ENCODE peak calls at places on chromosomes 16 and 17, in five cellular contexts. One of them, this sample, is unnamed.

GRCh38 chr16:48612621-48613020 is 2.6 kb upstream of the N4BP1 start:
- DNase-seq in GM23338: no peak
- DNase-seq in A549: no peak
- DNase-seq in SK-N-SH: no peak
- DNase-seq in endodermal cell: no peak
- DNase-seq in this sample: no peak

GRCh38 chr17:65495255-65496060 is 66.0 kb downstream of the AXIN2 start:
- DNase-seq in endodermal cell: peak
- DNase-seq in SK-N-SH: no peak
- DNase-seq in GM23338: peak
- DNase-seq in A549: no peak
- DNase-seq in this sample: peak

GRCh38 chr17:64741038-64741641 is 79.0 kb upstream of the SMURF2 start:
- DNase-seq in A549: no peak
- DNase-seq in SK-N-SH: no peak
- DNase-seq in GM23338: no peak
- DNase-seq in endodermal cell: no peak
- DNase-seq in this sample: no peak

GRCh38 chr17:45006927-45007461 is 38.9 kb upstream of the C1QL1 start:
- DNase-seq in GM23338: peak
- DNase-seq in endodermal cell: peak
- DNase-seq in A549: no peak
- DNase-seq in SK-N-SH: peak
- DNase-seq in this sample: peak

GRCh38 chr16:28297784-28298510 is 5.6 kb downstream of the SBK1 start:
- DNase-seq in endodermal cell: peak
- DNase-seq in GM23338: peak
- DNase-seq in SK-N-SH: no peak
- DNase-seq in A549: no peak
- DNase-seq in this sample: no peak

GRCh38 chr17:79936661-79937434 is 97.6 kb upstream of the CBX4 start:
- DNase-seq in SK-N-SH: no peak
- DNase-seq in A549: no peak
- DNase-seq in endodermal cell: no peak
- DNase-seq in GM23338: no peak
- DNase-seq in this sample: no peak

GRCh38 chr17:9003355-9004131 is 17.8 kb upstream of the NTN1 start:
- DNase-seq in A549: no peak
- DNase-seq in GM23338: peak
- DNase-seq in SK-N-SH: peak
- DNase-seq in endodermal cell: peak
- DNase-seq in this sample: peak

GRCh38 chr17:18993876-18994275 is 10.7 kb downstream of the FAM83G start:
- DNase-seq in GM23338: no peak
- DNase-seq in A549: no peak
- DNase-seq in SK-N-SH: no peak
- DNase-seq in endodermal cell: no peak
- DNase-seq in this sample: no peak

GRCh38 chr16:56988161-56988947 is 1.0 kb upstream of the NLRC5 start:
- DNase-seq in GM23338: no peak
- DNase-seq in A549: no peak
- DNase-seq in endodermal cell: no peak
- DNase-seq in SK-N-SH: no peak
- DNase-seq in this sample: no peak

GRCh38 chr17:76054112-76054476 is 18.2 kb downstream of the SRP68 start:
- DNase-seq in endodermal cell: no peak
- DNase-seq in SK-N-SH: no peak
- DNase-seq in A549: no peak
- DNase-seq in GM23338: no peak
- DNase-seq in this sample: no peak

GRCh38 chr16:82782715-82783251 is 156.0 kb downstream of the CDH13 start:
- DNase-seq in A549: no peak
- DNase-seq in GM23338: peak
- DNase-seq in SK-N-SH: no peak
- DNase-seq in endodermal cell: peak
- DNase-seq in this sample: no peak

GRCh38 chr16:69318911-69319289 is 7.8 kb downstream of the VPS4A start:
- DNase-seq in A549: no peak
- DNase-seq in SK-N-SH: peak
- DNase-seq in endodermal cell: no peak
- DNase-seq in GM23338: no peak
- DNase-seq in this sample: no peak

GRCh38 chr16:15742716-15743115 is 92.7 kb downstream of the NDE1 start:
- DNase-seq in GM23338: no peak
- DNase-seq in A549: no peak
- DNase-seq in SK-N-SH: no peak
- DNase-seq in endodermal cell: no peak
- DNase-seq in this sample: no peak

GRCh38 chr17:45243750-45244149 is 18.1 kb downstream of the SPATA32 start:
- DNase-seq in endodermal cell: no peak
- DNase-seq in GM23338: no peak
- DNase-seq in A549: no peak
- DNase-seq in SK-N-SH: no peak
- DNase-seq in this sample: no peak

GRCh38 chr16:78465730-78466129 is 366.3 kb downstream of the WWOX start:
- DNase-seq in A549: no peak
- DNase-seq in endodermal cell: no peak
- DNase-seq in GM23338: no peak
- DNase-seq in SK-N-SH: no peak
- DNase-seq in this sample: no peak

GRCh38 chr17:74785096-74785980 is 9.2 kb upstream of the NAT9 start:
- DNase-seq in GM23338: no peak
- DNase-seq in endodermal cell: no peak
- DNase-seq in SK-N-SH: no peak
- DNase-seq in A549: no peak
- DNase-seq in this sample: no peak

GRCh38 chr16:17414421-17414820 is 56.3 kb downstream of the XYLT1 start:
- DNase-seq in GM23338: no peak
- DNase-seq in A549: no peak
- DNase-seq in SK-N-SH: no peak
- DNase-seq in endodermal cell: no peak
- DNase-seq in this sample: no peak

GRCh38 chr17:40321502-40322416 is 12.8 kb downstream of the RARA start:
- DNase-seq in endodermal cell: no peak
- DNase-seq in A549: no peak
- DNase-seq in GM23338: no peak
- DNase-seq in SK-N-SH: no peak
- DNase-seq in this sample: no peak

GRCh38 chr17:82985973-82986372 is 93.4 kb upstream of the METRNL start:
- DNase-seq in A549: no peak
- DNase-seq in endodermal cell: peak
- DNase-seq in GM23338: peak
- DNase-seq in SK-N-SH: peak
- DNase-seq in this sample: no peak

GRCh38 chr16:46727184-46727583 is 21.0 kb downstream of the MYLK3 start:
- DNase-seq in A549: no peak
- DNase-seq in SK-N-SH: no peak
- DNase-seq in GM23338: no peak
- DNase-seq in endodermal cell: no peak
- DNase-seq in this sample: no peak

GRCh38 chr17:48868916-48869500 is 23.6 kb upstream of the ATP5MC1 start:
- DNase-seq in GM23338: no peak
- DNase-seq in A549: no peak
- DNase-seq in endodermal cell: no peak
- DNase-seq in SK-N-SH: no peak
- DNase-seq in this sample: peak

GRCh38 chr17:4900231-4901107 is 1.1 kb downstream of the C17orf107 start:
- DNase-seq in SK-N-SH: no peak
- DNase-seq in endodermal cell: peak
- DNase-seq in GM23338: peak
- DNase-seq in A549: no peak
- DNase-seq in this sample: no peak

GRCh38 chr17:69047368-69048263 is 13.1 kb downstream of the ABCA9 start:
- DNase-seq in SK-N-SH: no peak
- DNase-seq in endodermal cell: peak
- DNase-seq in A549: peak
- DNase-seq in GM23338: no peak
- DNase-seq in this sample: no peak

GRCh38 chr17:2484876-2485275 is 26.8 kb downstream of the METTL16 start:
- DNase-seq in GM23338: peak
- DNase-seq in A549: no peak
- DNase-seq in endodermal cell: peak
- DNase-seq in SK-N-SH: no peak
- DNase-seq in this sample: peak

GRCh38 chr16:14600164-14600563 is 29.9 kb downstream of the PARN start:
- DNase-seq in GM23338: peak
- DNase-seq in SK-N-SH: peak
- DNase-seq in endodermal cell: no peak
- DNase-seq in A549: peak
- DNase-seq in this sample: no peak

GRCh38 chr17:15112881-15113617 is 152.1 kb downstream of the PMP22 start:
- DNase-seq in GM23338: no peak
- DNase-seq in A549: no peak
- DNase-seq in SK-N-SH: no peak
- DNase-seq in endodermal cell: peak
- DNase-seq in this sample: no peak

GRCh38 chr16:4375717-4376116 is 4.1 kb downstream of the VASN start:
- DNase-seq in SK-N-SH: no peak
- DNase-seq in A549: no peak
- DNase-seq in endodermal cell: peak
- DNase-seq in GM23338: no peak
- DNase-seq in this sample: no peak

GRCh38 chr17:17024778-17025300 is 17.4 kb upstream of the MPRIP start:
- DNase-seq in SK-N-SH: peak
- DNase-seq in GM23338: no peak
- DNase-seq in endodermal cell: no peak
- DNase-seq in A549: no peak
- DNase-seq in this sample: no peak

GRCh38 chr16:58426095-58426494 is 33.8 kb downstream of the GINS3 start:
- DNase-seq in A549: no peak
- DNase-seq in endodermal cell: no peak
- DNase-seq in GM23338: no peak
- DNase-seq in SK-N-SH: no peak
- DNase-seq in this sample: no peak

DNA sequence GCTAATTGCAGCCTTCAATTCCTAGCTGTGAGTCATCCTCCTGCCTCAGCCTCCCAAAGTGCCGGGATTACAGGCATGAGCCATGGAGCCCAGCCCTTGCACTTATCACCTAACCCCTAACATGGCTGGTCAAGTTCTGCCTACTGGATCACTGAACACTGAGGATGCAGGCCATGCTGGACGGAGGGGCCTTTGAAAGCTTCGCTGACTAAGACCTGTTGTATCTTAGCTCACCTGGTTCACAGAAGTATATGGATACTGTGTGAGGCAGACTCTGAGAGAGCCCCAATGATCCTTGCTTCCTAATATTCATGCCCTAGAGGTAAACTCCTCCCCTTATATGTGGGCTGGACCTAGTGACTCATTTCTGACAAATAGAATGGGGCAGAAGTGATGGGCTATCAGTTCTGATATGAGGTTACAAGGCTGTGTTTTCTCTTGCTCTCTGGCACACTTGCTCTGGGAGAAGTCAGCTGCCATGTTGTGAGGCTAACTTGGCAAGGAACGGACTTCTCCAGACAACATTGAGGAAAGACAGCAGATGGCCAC is 11.7 kb upstream of the TMIGD1 start:
- DNase-seq in SK-N-SH: no peak
- DNase-seq in GM23338: no peak
- DNase-seq in A549: no peak
- DNase-seq in endodermal cell: no peak
- DNase-seq in this sample: no peak
- H3K4me3 ChIP-seq in SK-N-SH: no peak
- H3K4me3 ChIP-seq in GM23338: no peak
- H3K4me3 ChIP-seq in A549: no peak
- H3K4me3 ChIP-seq in endodermal cell: no peak
- H3K4me3 ChIP-seq in this sample: no peak

GRCh38 chr16:68083861-68084503 is 1.2 kb upstream of the NFATC3 start:
- DNase-seq in A549: peak
- DNase-seq in SK-N-SH: no peak
- DNase-seq in endodermal cell: no peak
- DNase-seq in GM23338: peak
- DNase-seq in this sample: no peak

GRCh38 chr16:68086336-68086821 is 1.2 kb downstream of the NFATC3 start:
- DNase-seq in GM23338: peak
- DNase-seq in endodermal cell: no peak
- DNase-seq in A549: peak
- DNase-seq in SK-N-SH: peak
- DNase-seq in this sample: no peak

GRCh38 chr16:68086860-68087268 is 1.7 kb downstream of the NFATC3 start:
- DNase-seq in SK-N-SH: no peak
- DNase-seq in endodermal cell: no peak
- DNase-seq in GM23338: no peak
- DNase-seq in A549: no peak
- DNase-seq in this sample: no peak

GRCh38 chr16:68084504-68085258 is 489 bp upstream of the NFATC3 start:
- DNase-seq in A549: peak
- DNase-seq in endodermal cell: peak
- DNase-seq in GM23338: peak
- DNase-seq in SK-N-SH: peak
- DNase-seq in this sample: peak

DNA sequence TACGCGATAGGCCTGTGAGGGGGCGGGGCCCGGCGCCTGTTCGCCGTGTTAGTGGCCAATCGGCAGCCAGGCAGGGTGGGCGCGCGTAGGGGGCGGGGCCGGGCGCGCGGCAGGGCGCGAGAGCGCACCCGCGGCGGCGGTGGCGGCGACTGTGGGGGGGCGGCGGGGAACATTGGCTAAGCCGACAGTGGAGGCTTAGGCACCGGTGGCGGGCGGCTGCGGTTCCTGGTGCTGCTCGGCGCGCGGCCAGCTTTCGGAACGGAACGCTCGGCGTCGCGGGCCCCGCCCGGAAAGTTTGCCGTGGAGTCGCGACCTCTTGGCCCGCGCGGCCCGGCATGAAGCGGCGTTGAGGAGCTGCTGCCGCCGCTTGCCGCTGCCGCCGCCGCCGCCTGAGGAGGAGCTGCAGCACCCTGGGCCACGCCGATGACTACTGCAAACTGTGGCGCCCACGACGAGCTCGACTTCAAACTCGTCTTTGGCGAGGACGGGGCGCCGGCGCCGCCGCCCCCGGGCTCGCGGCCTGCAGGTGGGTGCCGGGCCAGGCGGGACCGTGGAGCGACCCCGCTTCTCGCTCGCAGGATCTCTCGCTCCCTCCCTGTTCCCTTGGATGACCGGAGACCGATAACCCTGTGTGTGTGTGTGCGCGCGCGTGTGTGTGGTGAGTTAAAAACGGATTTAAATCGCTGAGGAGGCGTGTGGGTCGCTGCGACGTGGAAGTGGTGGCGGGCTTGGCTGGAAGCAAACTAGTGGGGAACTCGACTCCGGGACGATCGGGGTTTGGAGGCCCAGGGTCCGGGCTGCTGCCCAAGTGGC is at the start of gene NFATC3:
- DNase-seq in A549: peak
- DNase-seq in SK-N-SH: peak
- DNase-seq in GM23338: peak
- DNase-seq in endodermal cell: peak
- DNase-seq in this sample: peak
- TF ChIP-seq CTCF in A549: no peak
- TF ChIP-seq CTCF in SK-N-SH: no peak
- TF ChIP-seq CTCF in GM23338: no peak
- TF ChIP-seq CTCF in endodermal cell: peak
- TF ChIP-seq CTCF in this sample: no peak

GRCh38 chr17:63441654-63442053 is 4.5 kb downstream of the CYB561 start:
- DNase-seq in SK-N-SH: no peak
- DNase-seq in endodermal cell: no peak
- DNase-seq in A549: no peak
- DNase-seq in GM23338: no peak
- DNase-seq in this sample: no peak
- H3K27ac ChIP-seq in SK-N-SH: peak
- H3K27ac ChIP-seq in endodermal cell: no peak
- H3K27ac ChIP-seq in A549: no peak
- H3K27ac ChIP-seq in GM23338: no peak
- H3K27ac ChIP-seq in this sample: peak

GRCh38 chr17:78780335-78780734 is 1.7 kb downstream of the CYTH1 start:
- DNase-seq in endodermal cell: no peak
- DNase-seq in GM23338: no peak
- DNase-seq in SK-N-SH: no peak
- DNase-seq in A549: no peak
- DNase-seq in this sample: no peak
- H3K4me3 ChIP-seq in endodermal cell: no peak
- H3K4me3 ChIP-seq in GM23338: no peak
- H3K4me3 ChIP-seq in SK-N-SH: peak
- H3K4me3 ChIP-seq in A549: no peak
- H3K4me3 ChIP-seq in this sample: peak